ENCODE peak calls at places on chromosomes 1 and 21, in six cellular contexts. One of them, this sample, is unnamed.

GRCh38 chr1:153598309-153599172 is 14.4 kb downstream of the S100A16 start:
- DNase-seq in GM23338: peak
- DNase-seq in SK-N-SH: no peak
- DNase-seq in lower lobe of right lung: no peak
- DNase-seq in GM12865: peak
- DNase-seq in mesothelial cell of epicardium: no peak
- DNase-seq in this sample: no peak

GRCh38 chr1:33127001-33127823 is 46.3 kb downstream of the AZIN2 start:
- DNase-seq in GM23338: peak
- DNase-seq in GM12865: peak
- DNase-seq in lower lobe of right lung: peak
- DNase-seq in SK-N-SH: peak
- DNase-seq in mesothelial cell of epicardium: peak
- DNase-seq in this sample: peak

GRCh38 chr1:6745073-6745472 is 40.2 kb upstream of the CAMTA1 start:
- DNase-seq in GM23338: no peak
- DNase-seq in mesothelial cell of epicardium: no peak
- DNase-seq in GM12865: peak
- DNase-seq in lower lobe of right lung: no peak
- DNase-seq in SK-N-SH: no peak
- DNase-seq in this sample: no peak

GRCh38 chr1:10283318-10283984 is 73.1 kb downstream of the KIF1B start:
- DNase-seq in lower lobe of right lung: no peak
- DNase-seq in mesothelial cell of epicardium: no peak
- DNase-seq in SK-N-SH: no peak
- DNase-seq in GM23338: no peak
- DNase-seq in GM12865: peak
- DNase-seq in this sample: no peak

GRCh38 chr1:20150326-20150705 is 11.2 kb downstream of the PLA2G2F start:
- DNase-seq in GM23338: no peak
- DNase-seq in mesothelial cell of epicardium: no peak
- DNase-seq in lower lobe of right lung: no peak
- DNase-seq in GM12865: no peak
- DNase-seq in SK-N-SH: no peak
- DNase-seq in this sample: no peak

GRCh38 chr1:201108614-201109013 is 3.6 kb downstream of the CACNA1S start:
- DNase-seq in GM12865: peak
- DNase-seq in GM23338: no peak
- DNase-seq in mesothelial cell of epicardium: no peak
- DNase-seq in lower lobe of right lung: no peak
- DNase-seq in SK-N-SH: no peak
- DNase-seq in this sample: no peak

GRCh38 chr1:22273686-22274681 is 131.1 kb upstream of the WNT4 start:
- DNase-seq in mesothelial cell of epicardium: no peak
- DNase-seq in GM12865: no peak
- DNase-seq in SK-N-SH: no peak
- DNase-seq in lower lobe of right lung: no peak
- DNase-seq in GM23338: no peak
- DNase-seq in this sample: no peak

GRCh38 chr1:26408604-26409003 is 2.0 kb upstream of the LIN28A start:
- DNase-seq in SK-N-SH: no peak
- DNase-seq in GM12865: peak
- DNase-seq in mesothelial cell of epicardium: peak
- DNase-seq in GM23338: peak
- DNase-seq in lower lobe of right lung: peak
- DNase-seq in this sample: no peak

GRCh38 chr1:161119017-161119378 is 1.1 kb downstream of the NIT1 start:
- DNase-seq in GM12865: peak
- DNase-seq in mesothelial cell of epicardium: no peak
- DNase-seq in lower lobe of right lung: no peak
- DNase-seq in SK-N-SH: peak
- DNase-seq in GM23338: peak
- DNase-seq in this sample: no peak

GRCh38 chr1:12188115-12188514 is 21.3 kb downstream of the TNFRSF1B start:
- DNase-seq in lower lobe of right lung: no peak
- DNase-seq in mesothelial cell of epicardium: no peak
- DNase-seq in GM12865: no peak
- DNase-seq in GM23338: peak
- DNase-seq in SK-N-SH: no peak
- DNase-seq in this sample: no peak

GRCh38 chr1:83693409-83694126 is 305.4 kb downstream of the TTLL7 start:
- DNase-seq in GM23338: peak
- DNase-seq in lower lobe of right lung: no peak
- DNase-seq in GM12865: no peak
- DNase-seq in mesothelial cell of epicardium: no peak
- DNase-seq in SK-N-SH: peak
- DNase-seq in this sample: peak

GRCh38 chr1:160284220-160284781 is 632 bp downstream of the PEX19 start:
- DNase-seq in GM12865: peak
- DNase-seq in SK-N-SH: no peak
- DNase-seq in mesothelial cell of epicardium: no peak
- DNase-seq in GM23338: peak
- DNase-seq in lower lobe of right lung: peak
- DNase-seq in this sample: no peak

GRCh38 chr1:61980561-61980960 is 214.1 kb upstream of the L1TD1 start:
- DNase-seq in mesothelial cell of epicardium: no peak
- DNase-seq in SK-N-SH: peak
- DNase-seq in GM12865: no peak
- DNase-seq in GM23338: peak
- DNase-seq in lower lobe of right lung: no peak
- DNase-seq in this sample: peak

GRCh38 chr21:31920275-31920674 is 47.5 kb downstream of the HUNK start:
- DNase-seq in SK-N-SH: no peak
- DNase-seq in GM23338: no peak
- DNase-seq in lower lobe of right lung: no peak
- DNase-seq in mesothelial cell of epicardium: no peak
- DNase-seq in GM12865: no peak
- DNase-seq in this sample: no peak

GRCh38 chr1:99558539-99558938 is 87.4 kb upstream of the PALMD start:
- DNase-seq in SK-N-SH: no peak
- DNase-seq in GM12865: no peak
- DNase-seq in mesothelial cell of epicardium: no peak
- DNase-seq in GM23338: no peak
- DNase-seq in lower lobe of right lung: no peak
- DNase-seq in this sample: no peak

GRCh38 chr1:77282187-77282865 is 507 bp downstream of the AK5 start:
- DNase-seq in GM12865: no peak
- DNase-seq in mesothelial cell of epicardium: peak
- DNase-seq in GM23338: peak
- DNase-seq in SK-N-SH: no peak
- DNase-seq in lower lobe of right lung: peak
- DNase-seq in this sample: peak

GRCh38 chr1:151314137-151314875 is 12.9 kb downstream of the PI4KB start:
- DNase-seq in SK-N-SH: no peak
- DNase-seq in mesothelial cell of epicardium: no peak
- DNase-seq in GM23338: no peak
- DNase-seq in GM12865: no peak
- DNase-seq in lower lobe of right lung: peak
- DNase-seq in this sample: no peak

GRCh38 chr1:94698341-94698740 is 121.8 kb upstream of the SLC44A3 start:
- DNase-seq in GM12865: no peak
- DNase-seq in mesothelial cell of epicardium: no peak
- DNase-seq in GM23338: no peak
- DNase-seq in lower lobe of right lung: no peak
- DNase-seq in SK-N-SH: no peak
- DNase-seq in this sample: no peak

GRCh38 chr1:22108343-22109135 is 34.4 kb downstream of the WNT4 start:
- DNase-seq in GM12865: no peak
- DNase-seq in mesothelial cell of epicardium: no peak
- DNase-seq in SK-N-SH: peak
- DNase-seq in GM23338: no peak
- DNase-seq in lower lobe of right lung: no peak
- DNase-seq in this sample: no peak

GRCh38 chr1:180571060-180571831 is 12.5 kb downstream of the OVAAL start:
- DNase-seq in GM23338: no peak
- DNase-seq in SK-N-SH: no peak
- DNase-seq in lower lobe of right lung: no peak
- DNase-seq in mesothelial cell of epicardium: no peak
- DNase-seq in GM12865: no peak
- DNase-seq in this sample: no peak

GRCh38 chr1:200653022-200653462 is 16.7 kb downstream of the DDX59 start:
- DNase-seq in GM12865: peak
- DNase-seq in lower lobe of right lung: no peak
- DNase-seq in GM23338: no peak
- DNase-seq in SK-N-SH: no peak
- DNase-seq in mesothelial cell of epicardium: no peak
- DNase-seq in this sample: no peak

GRCh38 chr1:151942882-151943281 is 33.6 kb upstream of the THEM4 start:
- DNase-seq in GM23338: no peak
- DNase-seq in GM12865: no peak
- DNase-seq in lower lobe of right lung: no peak
- DNase-seq in SK-N-SH: no peak
- DNase-seq in mesothelial cell of epicardium: no peak
- DNase-seq in this sample: no peak

GRCh38 chr1:221663321-221663720 is 78.6 kb downstream of the DUSP10 start:
- DNase-seq in GM12865: no peak
- DNase-seq in mesothelial cell of epicardium: no peak
- DNase-seq in SK-N-SH: no peak
- DNase-seq in GM23338: no peak
- DNase-seq in lower lobe of right lung: no peak
- DNase-seq in this sample: no peak

GRCh38 chr1:111989531-111990025 is at the start of gene KCND3:
- DNase-seq in GM12865: peak
- DNase-seq in GM23338: peak
- DNase-seq in mesothelial cell of epicardium: peak
- DNase-seq in SK-N-SH: peak
- DNase-seq in lower lobe of right lung: peak
- DNase-seq in this sample: peak

GRCh38 chr1:167909691-167910180 is 4.2 kb downstream of the ADCY10 start:
- DNase-seq in GM12865: peak
- DNase-seq in lower lobe of right lung: no peak
- DNase-seq in mesothelial cell of epicardium: no peak
- DNase-seq in GM23338: no peak
- DNase-seq in SK-N-SH: no peak
- DNase-seq in this sample: no peak

GRCh38 chr1:33916786-33917185 is 52.9 kb downstream of the HMGB4 start:
- DNase-seq in GM12865: no peak
- DNase-seq in SK-N-SH: no peak
- DNase-seq in lower lobe of right lung: no peak
- DNase-seq in GM23338: no peak
- DNase-seq in mesothelial cell of epicardium: no peak
- DNase-seq in this sample: no peak

GRCh38 chr1:195195423-195196057 is 1412.7 kb downstream of the KCNT2 start:
- DNase-seq in lower lobe of right lung: no peak
- DNase-seq in GM23338: no peak
- DNase-seq in SK-N-SH: no peak
- DNase-seq in GM12865: peak
- DNase-seq in mesothelial cell of epicardium: no peak
- DNase-seq in this sample: no peak

GRCh38 chr1:232705815-232706575 is 76.1 kb upstream of the SIPA1L2 start:
- DNase-seq in GM23338: no peak
- DNase-seq in lower lobe of right lung: no peak
- DNase-seq in GM12865: no peak
- DNase-seq in mesothelial cell of epicardium: no peak
- DNase-seq in SK-N-SH: no peak
- DNase-seq in this sample: no peak

GRCh38 chr1:2814511-2815075 is 13.1 kb upstream of the TTC34 start:
- DNase-seq in mesothelial cell of epicardium: no peak
- DNase-seq in GM23338: no peak
- DNase-seq in SK-N-SH: no peak
- DNase-seq in GM12865: no peak
- DNase-seq in lower lobe of right lung: no peak
- DNase-seq in this sample: no peak

GRCh38 chr1:74467786-74468377 is 44.5 kb downstream of the LRRC53 start:
- DNase-seq in lower lobe of right lung: no peak
- DNase-seq in GM23338: peak
- DNase-seq in GM12865: no peak
- DNase-seq in SK-N-SH: no peak
- DNase-seq in mesothelial cell of epicardium: no peak
- DNase-seq in this sample: no peak
- TF ChIP-seq CTCF in lower lobe of right lung: no peak
- TF ChIP-seq CTCF in GM23338: no peak
- TF ChIP-seq CTCF in GM12865: no peak
- TF ChIP-seq CTCF in SK-N-SH: no peak
- TF ChIP-seq CTCF in mesothelial cell of epicardium: no peak
- TF ChIP-seq CTCF in this sample: no peak

GRCh38 chr1:1230656-1231399 is 973 bp downstream of the SDF4 start:
- DNase-seq in GM12865: peak
- DNase-seq in SK-N-SH: peak
- DNase-seq in GM23338: no peak
- DNase-seq in mesothelial cell of epicardium: no peak
- DNase-seq in lower lobe of right lung: no peak
- DNase-seq in this sample: no peak
- TF ChIP-seq CTCF in GM12865: no peak
- TF ChIP-seq CTCF in SK-N-SH: peak
- TF ChIP-seq CTCF in GM23338: no peak
- TF ChIP-seq CTCF in mesothelial cell of epicardium: no peak
- TF ChIP-seq CTCF in lower lobe of right lung: no peak
- TF ChIP-seq CTCF in this sample: no peak

DNA sequence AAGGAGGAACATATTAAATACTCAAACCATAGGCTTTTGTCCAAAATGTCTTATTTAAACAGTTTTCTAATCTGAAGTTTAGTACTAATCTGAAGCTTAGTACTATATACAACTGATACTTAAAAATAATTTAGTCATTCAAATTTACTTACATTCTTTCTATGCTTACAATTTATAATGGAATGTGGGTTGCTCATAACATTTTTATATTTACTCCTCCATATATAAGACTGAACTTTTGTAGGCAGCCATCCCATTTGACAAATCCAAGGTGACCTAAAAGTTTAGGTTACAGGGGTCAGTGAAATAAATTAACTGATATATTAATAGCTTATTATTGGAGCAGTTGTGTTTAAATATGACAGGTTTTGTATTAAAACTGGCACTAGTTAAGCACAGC is 570.6 kb downstream of the DPYD start:
- DNase-seq in lower lobe of right lung: no peak
- DNase-seq in GM23338: no peak
- DNase-seq in mesothelial cell of epicardium: no peak
- DNase-seq in SK-N-SH: no peak
- DNase-seq in GM12865: no peak
- DNase-seq in this sample: no peak
- TF ChIP-seq CTCF in lower lobe of right lung: no peak
- TF ChIP-seq CTCF in GM23338: no peak
- TF ChIP-seq CTCF in mesothelial cell of epicardium: no peak
- TF ChIP-seq CTCF in SK-N-SH: no peak
- TF ChIP-seq CTCF in GM12865: no peak
- TF ChIP-seq CTCF in this sample: no peak

GRCh38 chr1:17510138-17510537 is 29.4 kb upstream of the ARHGEF10L start:
- DNase-seq in lower lobe of right lung: no peak
- DNase-seq in GM12865: no peak
- DNase-seq in GM23338: no peak
- DNase-seq in mesothelial cell of epicardium: no peak
- DNase-seq in SK-N-SH: no peak
- DNase-seq in this sample: no peak

GRCh38 chr1:17513131-17513530 is 26.4 kb upstream of the ARHGEF10L start:
- DNase-seq in mesothelial cell of epicardium: no peak
- DNase-seq in SK-N-SH: no peak
- DNase-seq in GM12865: no peak
- DNase-seq in lower lobe of right lung: no peak
- DNase-seq in GM23338: no peak
- DNase-seq in this sample: no peak

GRCh38 chr1:17511188-17511587 is 28.3 kb upstream of the ARHGEF10L start:
- DNase-seq in GM23338: no peak
- DNase-seq in mesothelial cell of epicardium: no peak
- DNase-seq in GM12865: no peak
- DNase-seq in SK-N-SH: no peak
- DNase-seq in lower lobe of right lung: no peak
- DNase-seq in this sample: no peak

GRCh38 chr1:17507916-17508315 is 31.6 kb upstream of the ARHGEF10L start:
- DNase-seq in GM12865: no peak
- DNase-seq in lower lobe of right lung: no peak
- DNase-seq in mesothelial cell of epicardium: no peak
- DNase-seq in GM23338: peak
- DNase-seq in SK-N-SH: peak
- DNase-seq in this sample: no peak

GRCh38 chr1:17509320-17509719 is 30.2 kb upstream of the ARHGEF10L start:
- DNase-seq in lower lobe of right lung: no peak
- DNase-seq in GM23338: no peak
- DNase-seq in SK-N-SH: no peak
- DNase-seq in GM12865: no peak
- DNase-seq in mesothelial cell of epicardium: no peak
- DNase-seq in this sample: no peak
- TF ChIP-seq CTCF in lower lobe of right lung: no peak
- TF ChIP-seq CTCF in GM23338: no peak
- TF ChIP-seq CTCF in SK-N-SH: no peak
- TF ChIP-seq CTCF in GM12865: no peak
- TF ChIP-seq CTCF in mesothelial cell of epicardium: no peak
- TF ChIP-seq CTCF in this sample: no peak

This sample was measured in glutamatergic neuron.